ENCODE peak calls at places on chromosomes 11 and 22, in five cellular contexts. N is A549, Q is endothelial cell of umbilical vein, W is K562, R is HepG2. F is an unnamed sample.

GRCh38 chr11:119258983-119259382 is 52.8 kb downstream of the CBL start:
- DNase-seq in W (no peak), Q (no peak), R (no peak), N (no peak), F (peak; percentile 72)

GRCh38 chr22:46779651-46780050 is 17.2 kb downstream of the TBC1D22A start:
- DNase-seq in W (no peak), R (no peak), N (no peak), Q (no peak), F (no peak)

GRCh38 chr11:38553033-38553432 is 1955.0 kb upstream of the RAG2 start:
- DNase-seq in W (no peak), R (no peak), N (no peak), Q (no peak), F (no peak)

GRCh38 chr11:64686466-64687175 is 36.4 kb downstream of the NRXN2 start:
- DNase-seq in R (no peak), W (no peak), N (no peak), Q (no peak), F (no peak)

GRCh38 chr11:34223021-34223813 is 117.8 kb downstream of the NAT10 start:
- DNase-seq in Q (no peak), R (no peak), N (no peak), W (no peak), F (peak; percentile 90)

GRCh38 chr11:23232652-23233051 is 372.4 kb upstream of the CCDC179 start:
- DNase-seq in N (no peak), R (no peak), W (no peak), Q (no peak), F (no peak)

GRCh38 chr11:15651782-15652181 is 537.1 kb downstream of the INSC start:
- DNase-seq in Q (no peak), N (no peak), W (no peak), R (no peak), F (no peak)

GRCh38 chr11:36048496-36049247 is 104.8 kb downstream of the LDLRAD3 start:
- DNase-seq in N (no peak), W (no peak), R (no peak), Q (no peak), F (no peak)

GRCh38 chr22:23183107-23183698 is 2.9 kb downstream of the BCR start:
- DNase-seq in Q (peak; percentile 79), N (no peak), W (peak; percentile 95), R (peak; percentile 47), F (peak; percentile 61)

GRCh38 chr11:102026975-102027374 is 20.3 kb upstream of the CFAP300 start:
- DNase-seq in Q (no peak), N (no peak), R (no peak), W (no peak), F (no peak)

GRCh38 chr11:79199729-79200354 is 241.0 kb downstream of the TENM4 start:
- DNase-seq in Q (no peak), N (no peak), R (no peak), W (no peak), F (no peak)

DNA sequence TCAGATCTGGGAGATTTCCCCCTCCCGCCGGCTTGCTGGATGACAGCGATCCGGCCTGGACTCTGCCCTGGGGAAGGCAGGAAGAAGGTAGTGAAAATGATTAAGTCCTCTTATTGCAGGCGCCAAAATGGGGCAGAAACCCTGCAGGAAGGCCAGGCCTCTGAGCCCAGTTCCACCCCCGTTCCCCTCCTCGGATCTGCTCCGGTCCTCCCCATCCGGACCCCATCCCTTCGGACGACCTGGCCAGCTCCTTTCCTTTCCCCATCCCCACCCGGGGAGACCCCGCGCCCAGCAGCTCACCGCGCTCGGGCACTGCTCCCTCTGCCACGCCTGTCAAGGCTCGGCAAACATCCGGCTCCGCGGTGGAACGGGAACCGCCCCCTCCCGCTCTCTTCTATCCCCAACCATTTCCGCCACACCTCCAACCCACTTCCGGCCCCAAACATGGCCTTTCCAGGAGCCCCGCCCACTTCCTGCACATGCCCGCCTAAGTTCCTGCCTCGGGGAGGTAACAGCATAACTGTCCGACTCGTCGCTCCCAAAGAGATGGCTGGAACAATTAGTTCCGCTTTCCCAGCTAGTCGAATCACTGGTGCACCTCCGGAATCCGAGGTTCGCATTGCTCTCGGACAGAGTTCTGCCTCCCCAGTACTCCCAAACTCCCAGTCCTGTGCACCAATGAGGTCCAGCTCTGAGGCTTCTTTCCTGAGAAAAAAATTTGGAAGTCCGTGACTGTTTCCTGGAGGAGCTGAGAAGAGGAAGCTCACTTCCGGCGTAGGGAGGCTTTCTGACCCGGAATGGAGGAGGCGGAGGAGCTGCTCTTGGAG is at the start of the genes ARHGAP1 and ZNF408:
- DNase-seq in N (peak; percentile 99), R (peak; percentile 97), W (peak; percentile 95), Q (peak; percentile 98), F (peak; percentile 99)
- TF ChIP-seq POLR2A in N (peak; percentile 76), R (peak; percentile 82), W (peak; percentile 91), Q (peak; percentile 94), F (peak; percentile 67)

GRCh38 chr22:28674121-28674563 is 5.5 kb downstream of the TTC28 start:
- DNase-seq in N (no peak), Q (no peak), R (no peak), W (peak; percentile 32), F (peak; percentile 88)
- TF ChIP-seq MYC in N (no peak), Q (no peak), R (no peak), W (no peak), F (no peak)

GRCh38 chr11:116866774-116867455 is 29.5 kb upstream of the APOA1 start:
- DNase-seq in W (no peak), R (no peak), N (no peak), Q (no peak), F (no peak)
- TF ChIP-seq CTCF in W (no peak), R (no peak), N (no peak), Q (no peak), F (no peak)

DNA sequence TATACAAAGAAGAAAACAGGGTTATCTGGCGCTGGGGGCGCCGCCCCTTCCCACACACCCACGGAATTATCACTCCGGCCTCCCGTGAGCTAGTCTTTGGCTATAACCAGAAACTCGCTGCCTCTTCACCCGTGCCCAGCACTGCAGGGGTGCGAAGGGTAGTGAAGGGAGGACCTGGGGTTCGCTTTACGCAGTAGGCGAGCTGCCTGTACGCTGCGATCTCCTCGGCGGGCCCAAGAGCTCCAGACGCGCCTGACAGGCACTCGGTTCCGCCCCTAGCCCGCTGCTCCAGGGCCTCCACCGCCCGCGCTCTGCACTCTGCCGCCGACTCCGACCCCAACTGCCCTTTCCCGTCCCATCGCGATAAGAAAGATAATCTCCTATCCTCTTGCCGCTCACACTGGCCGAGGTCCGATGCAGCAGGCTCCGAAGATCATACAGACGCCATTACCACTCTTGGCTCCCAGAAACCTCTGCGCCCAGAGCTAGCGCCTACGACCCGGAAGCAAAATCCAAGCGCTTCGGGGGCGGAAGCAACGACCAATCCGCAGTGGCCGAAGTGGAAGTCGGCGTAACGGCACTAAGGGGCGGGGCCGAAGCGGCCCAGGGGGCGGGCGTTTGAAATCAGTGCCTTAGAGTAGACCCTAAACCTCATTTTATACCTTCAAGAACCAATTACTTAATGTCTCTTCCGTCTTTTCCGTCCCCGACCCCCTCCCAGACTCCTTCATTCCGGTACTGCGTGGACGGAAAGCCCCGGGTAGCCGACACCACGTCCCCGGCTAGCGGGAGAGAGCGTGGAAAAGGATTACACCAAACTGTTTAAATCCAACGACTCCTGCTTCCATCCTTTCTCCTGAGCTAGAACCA is at the start of the genes CWC15 and KDM4D:
- DNase-seq in N (peak; percentile 87), W (peak; percentile 97), R (peak; percentile 87), Q (peak; percentile 95), F (peak; percentile 96)
- TF ChIP-seq POLR2A in N (peak; percentile 49), W (peak; percentile 95), R (peak; percentile 87), Q (peak; percentile 91), F (peak; percentile 95)